ENCODE peak calls at places on chromosome 9, in six cellular contexts. L is epithelial cell of proximal tubule, Q is spleen, F is uterus, O is esophagus muscularis mucosa, G is fibroblast of lung. C is an unnamed sample.
A peak's percentile ranks its signal among the peaks of the same experiment; 100 is the strongest.

GRCh38 chr9:107945493-107945892 is 455.9 kb upstream of the KLF4 start:
- DNase-seq in L (no peak), Q (no peak), F (no peak), O (no peak), G (no peak), C (no peak)

GRCh38 chr9:3863114-3863528 is 337.3 kb upstream of the RFX3 start:
- DNase-seq in L (no peak), Q (no peak), F (no peak), O (no peak), G (peak; percentile 95), C (no peak)

GRCh38 chr9:108136646-108137045 is 647.1 kb upstream of the KLF4 start:
- DNase-seq in L (no peak), Q (no peak), F (no peak), O (no peak), G (no peak), C (no peak)

GRCh38 chr9:124553738-124554137 is 46.5 kb upstream of the NR5A1 start:
- DNase-seq in L (peak; percentile 53), Q (no peak), F (no peak), O (no peak), G (peak; percentile 97), C (no peak)

GRCh38 chr9:137739371-137739915 is 120.6 kb downstream of the EHMT1 start:
- DNase-seq in L (no peak), Q (no peak), F (no peak), O (no peak), G (no peak), C (no peak)

GRCh38 chr9:93679536-93680444 is 103.4 kb downstream of the PHF2 start:
- DNase-seq in L (no peak), Q (peak; percentile 58), F (peak; percentile 7), O (peak; percentile 90), G (no peak), C (peak; percentile 88)

GRCh38 chr9:81729141-81729540 is 39.8 kb upstream of the TLE1 start:
- DNase-seq in L (no peak), Q (no peak), F (no peak), O (no peak), G (no peak), C (no peak)

GRCh38 chr9:131282688-131283422 is 6.5 kb upstream of the FAM78A start:
- DNase-seq in L (no peak), Q (no peak), F (no peak), O (no peak), G (peak; percentile 32), C (no peak)

GRCh38 chr9:94916956-94917355 is 190.5 kb downstream of the AOPEP start:
- DNase-seq in L (no peak), Q (no peak), F (no peak), O (no peak), G (no peak), C (no peak)

GRCh38 chr9:35603506-35603985 is 1.5 kb upstream of the TESK1 start:
- DNase-seq in L (no peak), Q (peak; percentile 82), F (peak; percentile 88), O (peak; percentile 95), G (peak; percentile 68), C (peak; percentile 50)

GRCh38 chr9:16262467-16263261 is 607.8 kb downstream of the BNC2 start:
- DNase-seq in L (no peak), Q (no peak), F (no peak), O (no peak), G (peak; percentile 49), C (no peak)

GRCh38 chr9:128214571-128215490 is 11.7 kb downstream of the DNM1 start:
- DNase-seq in L (no peak), Q (no peak), F (no peak), O (no peak), G (peak; percentile 36), C (no peak)

GRCh38 chr9:89635007-89635742 is 30.4 kb downstream of the GADD45G start:
- DNase-seq in L (peak; percentile 15), Q (peak; percentile 10), F (peak; percentile 62), O (no peak), G (peak; percentile 89), C (no peak)

GRCh38 chr9:136538599-136539426 is 7.0 kb downstream of the NOTCH1 start:
- DNase-seq in L (no peak), Q (peak; percentile 90), F (no peak), O (no peak), G (no peak), C (no peak)

GRCh38 chr9:19479874-19480273 is 71.1 kb downstream of the ACER2 start:
- DNase-seq in L (no peak), Q (no peak), F (no peak), O (no peak), G (no peak), C (no peak)

GRCh38 chr9:16100596-16101091 is 547.8 kb downstream of the CCDC171 start:
- DNase-seq in L (no peak), Q (no peak), F (peak; percentile 76), O (no peak), G (peak; percentile 40), C (no peak)

GRCh38 chr9:126150411-126151030 is 176.1 kb upstream of the MVB12B start:
- DNase-seq in L (no peak), Q (peak; percentile 47), F (no peak), O (peak; percentile 82), G (no peak), C (peak; percentile 43)

GRCh38 chr9:129944501-129945116 is 98.4 kb downstream of the FNBP1 start:
- DNase-seq in L (no peak), Q (no peak), F (no peak), O (no peak), G (no peak), C (no peak)

GRCh38 chr9:98429613-98430012 is 174.2 kb upstream of the TBC1D2 start:
- DNase-seq in L (no peak), Q (no peak), F (no peak), O (no peak), G (peak; percentile 92), C (no peak)

GRCh38 chr9:127519301-127520166 is 68.2 kb downstream of the LRSAM1 start:
- DNase-seq in L (no peak), Q (no peak), F (peak; percentile 50), O (no peak), G (peak; percentile 99), C (no peak)

GRCh38 chr9:14366071-14366470 is 52.1 kb upstream of the NFIB start:
- DNase-seq in L (no peak), Q (no peak), F (peak; percentile 55), O (peak; percentile 90), G (peak; percentile 95), C (no peak)

GRCh38 chr9:93096131-93096802 is at the start of gene CARD19:
- DNase-seq in L (no peak), Q (no peak), F (peak; percentile 64), O (no peak), G (peak; percentile 50), C (peak; percentile 89)

GRCh38 chr9:116800885-116801284 is 113.8 kb downstream of the TRIM32 start:
- DNase-seq in L (no peak), Q (no peak), F (no peak), O (no peak), G (no peak), C (no peak)

GRCh38 chr9:27626629-27627564 is 53.6 kb upstream of the C9orf72 start:
- DNase-seq in L (no peak), Q (no peak), F (no peak), O (no peak), G (no peak), C (no peak)

GRCh38 chr9:82553654-82554366 is 509.1 kb downstream of the RASEF start:
- DNase-seq in L (no peak), Q (no peak), F (no peak), O (no peak), G (peak; percentile 28), C (no peak)

DNA sequence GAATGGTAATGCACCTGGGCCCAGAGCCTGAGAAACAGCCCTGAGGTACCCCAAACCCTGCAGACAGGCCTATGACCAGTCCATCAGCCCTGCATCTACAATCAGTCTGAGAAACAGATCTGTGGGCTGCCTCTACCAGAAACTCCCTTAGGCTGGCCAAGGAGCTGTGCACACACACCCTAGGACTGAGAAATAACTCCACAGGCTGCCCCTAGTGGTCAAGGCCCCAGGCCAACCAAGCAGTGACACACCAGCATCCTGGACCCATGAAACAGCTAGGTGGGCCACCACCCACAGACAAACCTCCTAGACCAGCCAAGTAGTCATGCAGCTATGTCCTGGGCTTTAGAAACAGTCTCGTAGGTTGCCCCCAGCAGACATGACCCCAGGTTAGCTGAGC is 253.6 kb upstream of the VLDLR start:
- DNase-seq in L (no peak), Q (no peak), F (no peak), O (no peak), G (no peak), C (no peak)
- TF ChIP-seq CTCF in L (peak; percentile 33), Q (no peak), F (no peak), O (no peak), G (no peak), C (peak; percentile 7)

GRCh38 chr9:76810377-76810957 is 46.2 kb downstream of the PCA3 start:
- DNase-seq in L (no peak), Q (no peak), F (peak; percentile 54), O (no peak), G (peak; percentile 53), C (no peak)
- TF ChIP-seq CTCF in L (peak; percentile 93), Q (no peak), F (peak; percentile 87), O (peak; percentile 75), G (peak; percentile 96), C (peak; percentile 99)

DNA sequence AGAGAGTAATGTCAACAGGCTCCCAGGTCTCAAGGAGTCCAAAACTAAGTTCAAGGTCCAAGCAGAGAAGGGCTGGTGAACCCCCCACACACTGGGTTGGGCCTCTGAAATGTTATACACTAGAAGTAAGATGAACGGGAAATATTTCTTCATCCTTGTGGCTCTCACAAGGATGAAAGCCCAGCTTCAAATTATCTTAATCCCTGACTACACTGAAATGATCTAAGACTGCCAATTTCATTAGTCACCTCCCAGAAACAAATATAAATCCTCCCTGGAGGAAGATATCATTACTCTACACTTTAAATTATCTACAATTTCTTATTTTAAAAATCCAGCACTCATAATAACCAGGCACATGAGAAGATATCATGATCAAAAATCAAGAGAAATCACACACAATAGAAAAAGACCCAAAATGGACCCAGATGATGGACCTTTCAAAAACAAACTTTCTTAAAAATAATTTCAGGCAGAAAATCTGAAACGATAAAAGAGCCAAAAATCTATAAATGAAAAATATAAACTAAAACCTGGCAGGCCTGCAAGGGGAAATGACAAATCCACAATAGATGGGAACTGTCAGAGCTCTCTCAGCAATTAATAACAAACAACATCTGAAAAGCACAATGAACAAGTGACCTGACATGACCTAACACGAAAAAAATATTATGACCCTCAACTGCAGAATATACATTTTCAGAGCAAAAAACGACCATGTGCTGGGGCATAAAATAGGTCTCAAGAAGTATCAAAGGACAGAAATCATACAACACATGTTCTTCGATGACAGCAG is 117.4 kb downstream of the GPR21 start:
- DNase-seq in L (no peak), Q (no peak), F (no peak), O (no peak), G (peak; percentile 5), C (no peak)
- TF ChIP-seq CTCF in L (no peak), Q (no peak), F (no peak), O (no peak), G (no peak), C (no peak)

GRCh38 chr9:134170525-134171315 is 6.4 kb upstream of the RNU6ATAC start:
- DNase-seq in L (no peak), Q (no peak), F (no peak), O (no peak), G (no peak), C (peak; percentile 82)

GRCh38 chr9:134169166-134169565 is 4.8 kb upstream of the RNU6ATAC start:
- DNase-seq in L (no peak), Q (no peak), F (no peak), O (no peak), G (no peak), C (no peak)

GRCh38 chr9:134167530-134167931 is 3.2 kb upstream of the RNU6ATAC start:
- DNase-seq in L (no peak), Q (peak; percentile 62), F (no peak), O (no peak), G (peak; percentile 66), C (no peak)

GRCh38 chr9:134169724-134170401 is 5.5 kb upstream of the RNU6ATAC start:
- DNase-seq in L (no peak), Q (peak; percentile 73), F (no peak), O (no peak), G (no peak), C (peak; percentile 79)

GRCh38 chr9:134168731-134169130 is 4.4 kb upstream of the RNU6ATAC start:
- DNase-seq in L (no peak), Q (no peak), F (no peak), O (no peak), G (no peak), C (no peak)
- TF ChIP-seq CTCF in L (peak; percentile 28), Q (no peak), F (no peak), O (no peak), G (no peak), C (peak; percentile 47)

C was measured in chondrocyte.